ENCODE peak calls at places on chromosomes 5 and 9, in four cellular contexts. G is fibroblast of the aortic adventitia, Q is lower leg skin, Y is chondrocyte. C is an unnamed sample.

GRCh38 chr9:8868632-8869031 is 1069.1 kb upstream of the DMAC1 start:
- DNase-seq in G (peak), Q (no peak), Y (no peak), C (no peak)

GRCh38 chr5:174317261-174317894 is 271.9 kb downstream of the NSG2 start:
- DNase-seq in G (peak), Q (no peak), Y (no peak), C (peak)

GRCh38 chr5:168424506-168425298 is 61.6 kb upstream of the RARS1 start:
- DNase-seq in G (peak), Q (no peak), Y (no peak), C (no peak)

GRCh38 chr9:107471562-107471961 is 18.0 kb downstream of the KLF4 start:
- DNase-seq in G (no peak), Q (no peak), Y (no peak), C (no peak)

GRCh38 chr5:591746-592145 is 20.4 kb upstream of the CEP72 start:
- DNase-seq in G (no peak), Q (no peak), Y (peak), C (peak)

GRCh38 chr9:11233693-11234092 is 620.9 kb upstream of the PTPRD start:
- DNase-seq in G (no peak), Q (no peak), Y (no peak), C (no peak)

GRCh38 chr9:120868339-120868675 is 8.7 kb downstream of the PHF19 start:
- DNase-seq in G (peak), Q (no peak), Y (no peak), C (no peak)

GRCh38 chr9:37602817-37603216 is 10.4 kb upstream of the TOMM5 start:
- DNase-seq in G (no peak), Q (peak), Y (no peak), C (no peak)

GRCh38 chr5:153276151-153276550 is 214.3 kb upstream of the GRIA1 start:
- DNase-seq in G (peak), Q (no peak), Y (no peak), C (no peak)

GRCh38 chr5:10635257-10635860 is 71.5 kb downstream of the ANKRD33B start:
- DNase-seq in G (peak), Q (no peak), Y (no peak), C (no peak)

GRCh38 chr5:26833596-26833995 is 204.8 kb downstream of the CDH9 start:
- DNase-seq in G (no peak), Q (no peak), Y (no peak), C (no peak)

GRCh38 chr5:179780343-179780742 is 13.4 kb upstream of the LTC4S start:
- DNase-seq in G (no peak), Q (no peak), Y (no peak), C (peak)

GRCh38 chr9:129256959-129257713 is 79.1 kb upstream of the IER5L start:
- DNase-seq in G (no peak), Q (no peak), Y (peak), C (peak)

GRCh38 chr5:93730124-93730523 is 11.3 kb downstream of the POU5F2 start:
- DNase-seq in G (no peak), Q (no peak), Y (no peak), C (no peak)

GRCh38 chr9:70340572-70340971 is 73.9 kb downstream of the KLF9 start:
- DNase-seq in G (peak), Q (no peak), Y (no peak), C (no peak)

GRCh38 chr5:27308151-27308550 is 269.8 kb upstream of the CDH9 start:
- DNase-seq in G (no peak), Q (no peak), Y (no peak), C (no peak)

GRCh38 chr5:155418960-155419579 is 405.5 kb downstream of the KIF4B start:
- DNase-seq in G (no peak), Q (no peak), Y (no peak), C (no peak)

GRCh38 chr9:120650352-120650751 is 63.9 kb downstream of the MEGF9 start:
- DNase-seq in G (no peak), Q (no peak), Y (no peak), C (no peak)

GRCh38 chr9:134658378-134658955 is 16.9 kb downstream of the COL5A1 start:
- DNase-seq in G (no peak), Q (no peak), Y (peak), C (peak)

GRCh38 chr5:101728933-101729332 is 567.2 kb downstream of the SLCO4C1 start:
- DNase-seq in G (no peak), Q (no peak), Y (no peak), C (no peak)

GRCh38 chr9:6237267-6237666 is 21.7 kb downstream of the IL33 start:
- DNase-seq in G (no peak), Q (no peak), Y (no peak), C (no peak)

GRCh38 chr9:6243746-6244145 is 28.1 kb downstream of the IL33 start:
- DNase-seq in G (no peak), Q (no peak), Y (no peak), C (no peak)

GRCh38 chr9:6239048-6239461 is 23.4 kb downstream of the IL33 start:
- DNase-seq in G (peak), Q (no peak), Y (no peak), C (no peak)

GRCh38 chr9:6234014-6234413 is 18.4 kb downstream of the IL33 start:
- DNase-seq in G (peak), Q (no peak), Y (no peak), C (no peak)

GRCh38 chr9:6239694-6240093 is 24.1 kb downstream of the IL33 start:
- DNase-seq in G (peak), Q (no peak), Y (no peak), C (no peak)
- TF ChIP-seq CTCF in G (no peak), Q (no peak), Y (no peak), C (no peak)

GRCh38 chr5:9627541-9627940 is 2.6 kb downstream of the TAS2R1 start:
- DNase-seq in G (no peak), Q (no peak), Y (no peak), C (no peak)

GRCh38 chr5:9622891-9623547 is 7.1 kb downstream of the TAS2R1 start:
- DNase-seq in G (peak), Q (no peak), Y (no peak), C (no peak)

GRCh38 chr5:9626955-9627354 is 3.2 kb downstream of the TAS2R1 start:
- DNase-seq in G (no peak), Q (no peak), Y (no peak), C (no peak)

GRCh38 chr5:9621379-9621903 is 8.7 kb downstream of the TAS2R1 start:
- DNase-seq in G (peak), Q (no peak), Y (no peak), C (no peak)

DNA sequence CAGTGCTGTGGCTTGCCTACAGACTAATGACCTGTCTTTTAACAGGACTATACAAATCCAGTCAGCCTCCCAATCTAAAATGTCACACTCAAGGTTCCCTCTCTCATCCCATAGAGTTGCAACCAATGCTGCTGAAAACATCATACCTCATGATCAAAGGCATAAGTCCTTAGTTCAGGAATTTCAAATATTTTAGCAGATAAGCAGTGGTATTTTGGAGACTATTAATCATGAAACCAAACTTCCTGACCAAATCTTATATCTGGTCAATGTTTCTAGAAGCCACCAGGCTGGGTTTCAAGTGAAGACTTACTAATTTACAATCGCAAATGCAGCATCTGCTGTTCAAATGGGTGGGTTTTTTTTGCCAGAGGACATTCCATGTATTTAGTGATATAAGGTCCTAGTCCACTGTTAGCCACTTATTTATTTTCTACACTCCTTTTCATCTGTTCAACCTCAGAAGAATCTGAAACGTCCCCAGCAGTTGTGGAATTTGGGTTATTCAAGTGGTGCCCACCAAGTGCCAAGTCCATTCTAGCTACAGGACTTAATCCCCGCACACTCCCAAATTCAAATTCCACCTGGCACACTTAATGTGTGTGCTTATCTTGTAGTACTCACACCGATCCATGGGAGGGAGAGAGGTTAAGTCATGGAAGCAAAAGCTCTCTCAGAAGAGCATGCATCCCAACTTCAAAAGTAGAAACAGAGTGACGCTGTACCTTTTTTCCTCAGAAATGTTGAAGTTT is 5.8 kb downstream of the TAS2R1 start:
- DNase-seq in G (peak), Q (no peak), Y (no peak), C (no peak)
- TF ChIP-seq CTCF in G (no peak), Q (no peak), Y (no peak), C (no peak)

DNA sequence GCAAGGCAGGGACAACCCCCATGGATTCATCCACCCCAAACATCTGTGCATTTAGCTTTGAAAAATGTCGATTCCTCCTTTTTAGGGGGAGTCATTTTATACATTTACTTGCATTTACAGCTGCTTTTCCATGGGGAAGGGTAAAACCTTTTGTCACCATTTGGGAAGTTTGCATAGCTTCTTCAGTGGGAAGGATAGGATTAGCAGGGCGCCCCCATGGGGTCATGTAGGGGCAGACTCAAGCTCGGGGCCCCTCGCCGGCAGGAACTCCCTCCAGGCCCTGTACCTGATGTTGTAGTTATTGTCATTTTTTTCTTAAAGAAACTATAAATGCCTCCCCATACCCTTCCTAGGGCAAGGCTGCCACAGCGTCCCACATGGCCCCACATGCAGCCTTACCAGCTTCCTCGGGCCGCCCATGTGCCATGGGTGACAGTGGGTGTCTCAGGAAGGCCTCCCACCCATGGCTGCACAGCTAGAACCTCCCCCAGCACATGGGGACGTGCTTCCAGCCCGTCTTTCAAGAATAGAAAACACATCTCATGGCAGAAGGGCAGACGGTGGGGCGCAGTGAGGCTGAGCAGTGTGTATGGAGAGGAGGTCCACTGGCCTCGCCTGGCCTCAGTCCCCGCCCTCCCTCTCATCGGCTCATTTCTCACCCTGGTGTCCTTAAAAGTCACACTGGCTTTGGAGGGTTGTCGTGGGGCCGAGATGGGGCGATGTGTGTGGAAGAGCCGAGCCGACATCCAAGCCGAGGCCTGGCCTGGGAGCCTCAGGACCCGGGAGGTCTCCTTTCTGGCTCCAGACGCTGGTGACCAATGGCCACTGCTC is 76.1 kb upstream of the OTULINL start:
- DNase-seq in G (no peak), Q (no peak), Y (peak), C (no peak)
- TF ChIP-seq CTCF in G (peak), Q (no peak), Y (peak), C (no peak)

DNA sequence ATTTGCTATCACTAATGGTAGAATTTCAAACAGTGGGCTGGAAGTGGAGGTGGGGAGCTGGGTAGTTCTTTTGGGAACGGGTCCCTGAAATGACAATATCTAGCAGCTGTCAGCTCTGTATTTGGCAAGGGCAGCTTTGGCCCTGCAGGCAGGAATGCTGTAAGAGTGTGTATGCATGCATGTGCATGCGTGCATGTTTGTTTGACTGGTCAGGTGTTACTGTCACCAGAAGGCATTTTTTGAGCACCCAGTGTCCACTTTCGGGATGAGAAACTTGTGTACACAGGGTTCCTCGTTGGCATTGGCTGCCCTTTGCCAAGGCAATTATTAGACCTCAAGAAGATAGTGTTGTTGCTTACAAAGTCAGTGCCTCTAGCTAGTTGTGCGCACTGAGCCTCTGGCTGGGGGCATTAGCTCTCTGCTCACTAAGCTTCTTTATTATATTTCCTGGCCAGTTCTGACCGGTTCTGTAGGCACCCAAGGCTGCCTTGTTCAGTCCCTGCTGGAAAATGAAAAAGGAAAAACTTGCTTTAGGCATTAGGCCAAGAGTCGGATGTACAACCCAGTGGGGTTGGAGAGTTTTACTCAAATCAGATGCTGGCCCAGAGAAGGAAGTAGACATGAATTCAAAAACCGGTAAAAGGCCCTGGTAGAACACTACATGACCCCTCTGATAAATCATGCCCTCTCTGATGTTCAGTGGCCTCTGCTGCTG is 2.0 kb downstream of the CYFIP2 start:
- DNase-seq in G (no peak), Q (no peak), Y (no peak), C (no peak)
- TF ChIP-seq CTCF in G (no peak), Q (no peak), Y (no peak), C (no peak)